ENCODE peak calls at places on chromosome 18, in seven cellular contexts. One of them, this sample, is unnamed.

GRCh38 chr18:44840053-44840826 is 159.6 kb downstream of the SETBP1 start:
- DNase-seq in uterus: no peak
- DNase-seq in tibial nerve: no peak
- DNase-seq in A549: no peak
- DNase-seq in ascending aorta: no peak
- DNase-seq in thoracic aorta: no peak
- DNase-seq in psoas muscle: no peak
- DNase-seq in this sample: no peak

GRCh38 chr18:74745658-74746403 is 148.2 kb downstream of the ZNF407 start:
- DNase-seq in uterus: no peak
- DNase-seq in tibial nerve: no peak
- DNase-seq in A549: peak; percentile 56
- DNase-seq in ascending aorta: no peak
- DNase-seq in thoracic aorta: no peak
- DNase-seq in psoas muscle: no peak
- DNase-seq in this sample: no peak

GRCh38 chr18:78156466-78156865 is 823.2 kb upstream of the SALL3 start:
- DNase-seq in uterus: no peak
- DNase-seq in tibial nerve: no peak
- DNase-seq in A549: no peak
- DNase-seq in ascending aorta: no peak
- DNase-seq in thoracic aorta: no peak
- DNase-seq in psoas muscle: no peak
- DNase-seq in this sample: no peak

GRCh38 chr18:12628706-12629702 is 28.9 kb downstream of the SPIRE1 start:
- DNase-seq in uterus: no peak
- DNase-seq in tibial nerve: no peak
- DNase-seq in A549: no peak
- DNase-seq in ascending aorta: no peak
- DNase-seq in thoracic aorta: no peak
- DNase-seq in psoas muscle: no peak
- DNase-seq in this sample: no peak

GRCh38 chr18:3177902-3178687 is 41.7 kb downstream of the MYOM1 start:
- DNase-seq in uterus: no peak
- DNase-seq in tibial nerve: peak; percentile 73
- DNase-seq in A549: no peak
- DNase-seq in ascending aorta: peak; percentile 85
- DNase-seq in thoracic aorta: peak; percentile 28
- DNase-seq in psoas muscle: peak; percentile 43
- DNase-seq in this sample: no peak

GRCh38 chr18:32920796-32921787 is 148.3 kb upstream of the KLHL14 start:
- DNase-seq in uterus: no peak
- DNase-seq in tibial nerve: no peak
- DNase-seq in A549: peak; percentile 42
- DNase-seq in ascending aorta: no peak
- DNase-seq in thoracic aorta: no peak
- DNase-seq in psoas muscle: no peak
- DNase-seq in this sample: no peak

GRCh38 chr18:1760901-1761300 is 810.4 kb downstream of the METTL4 start:
- DNase-seq in uterus: no peak
- DNase-seq in tibial nerve: no peak
- DNase-seq in A549: no peak
- DNase-seq in ascending aorta: no peak
- DNase-seq in thoracic aorta: no peak
- DNase-seq in psoas muscle: no peak
- DNase-seq in this sample: no peak

GRCh38 chr18:31555971-31556747 is 35.5 kb upstream of the TTR start:
- DNase-seq in uterus: no peak
- DNase-seq in tibial nerve: peak; percentile 71
- DNase-seq in A549: peak; percentile 58
- DNase-seq in ascending aorta: no peak
- DNase-seq in thoracic aorta: no peak
- DNase-seq in psoas muscle: no peak
- DNase-seq in this sample: peak; percentile 41

GRCh38 chr18:74616494-74616893 is 18.8 kb downstream of the ZNF407 start:
- DNase-seq in uterus: no peak
- DNase-seq in tibial nerve: no peak
- DNase-seq in A549: no peak
- DNase-seq in ascending aorta: no peak
- DNase-seq in thoracic aorta: no peak
- DNase-seq in psoas muscle: no peak
- DNase-seq in this sample: no peak

DNA sequence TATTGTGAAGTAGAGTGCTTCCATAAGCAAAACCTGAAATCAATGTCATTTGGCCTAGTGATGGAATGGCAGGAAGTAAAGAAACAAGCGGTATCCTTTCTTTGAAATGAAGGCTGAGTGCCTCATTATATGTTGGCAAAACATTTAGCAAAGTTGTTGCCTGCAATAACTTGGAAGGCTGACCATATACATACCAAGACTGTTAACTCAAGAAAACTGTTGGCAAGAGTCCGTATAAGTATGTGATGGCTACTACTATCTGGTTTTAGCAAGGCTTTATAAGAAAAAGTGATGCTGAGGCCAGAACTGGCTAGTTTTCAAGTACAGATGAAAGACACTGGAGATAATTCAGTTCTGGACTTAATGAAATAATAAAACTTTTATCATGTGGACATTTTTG is 356.2 kb downstream of the ZNF521 start:
- DNase-seq in uterus: no peak
- DNase-seq in tibial nerve: no peak
- DNase-seq in A549: no peak
- DNase-seq in ascending aorta: no peak
- DNase-seq in thoracic aorta: no peak
- DNase-seq in psoas muscle: no peak
- DNase-seq in this sample: no peak
- H3K4me3 ChIP-seq in uterus: no peak overlapping the region
- H3K4me3 ChIP-seq in tibial nerve: no peak overlapping the region
- H3K4me3 ChIP-seq in A549: no peak overlapping the region
- H3K4me3 ChIP-seq in ascending aorta: no peak overlapping the region
- H3K4me3 ChIP-seq in thoracic aorta: no peak overlapping the region
- H3K4me3 ChIP-seq in psoas muscle: no peak overlapping the region
- H3K4me3 ChIP-seq in this sample: no peak overlapping the region

DNA sequence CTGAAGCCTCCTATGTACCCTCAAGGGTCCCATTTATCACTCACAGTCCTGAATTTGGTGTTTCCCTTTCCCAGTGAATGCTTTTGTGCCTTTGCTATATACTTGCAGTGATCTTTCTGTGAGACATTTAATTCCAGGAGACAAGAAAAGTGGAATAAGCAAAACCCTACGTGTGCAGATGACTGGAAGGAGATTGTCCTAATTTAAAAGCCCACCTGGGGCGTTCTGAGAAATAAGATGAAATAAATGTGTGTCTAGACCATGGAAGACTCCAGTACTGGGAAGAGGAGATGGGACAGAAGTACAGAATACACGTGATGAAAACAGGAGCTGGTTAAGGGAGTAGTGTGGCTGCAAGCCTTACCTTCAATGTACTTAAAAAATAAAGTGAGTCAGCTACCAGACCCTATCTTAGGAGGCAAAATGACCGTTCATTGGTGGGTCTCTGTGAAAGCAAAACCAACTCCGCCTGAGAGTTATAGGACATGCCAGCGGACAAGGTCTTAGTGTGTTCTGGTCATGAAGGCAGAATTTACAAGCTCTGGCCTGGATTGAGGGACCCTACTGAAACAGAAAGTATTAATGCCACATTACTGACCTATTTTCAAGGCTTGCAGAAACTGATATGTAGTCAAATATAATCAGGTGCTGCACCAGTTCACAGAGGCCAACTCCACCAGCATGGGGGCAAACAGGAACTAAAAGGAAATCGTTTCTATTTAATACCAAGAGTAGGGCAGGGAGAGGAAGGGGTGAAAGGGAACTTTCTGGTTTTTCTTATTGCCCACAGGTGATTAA is 19.5 kb downstream of the TYMS start:
- DNase-seq in uterus: no peak
- DNase-seq in tibial nerve: no peak
- DNase-seq in A549: no peak
- DNase-seq in ascending aorta: no peak
- DNase-seq in thoracic aorta: no peak
- DNase-seq in psoas muscle: no peak
- DNase-seq in this sample: no peak
- H3K27ac ChIP-seq in uterus: no peak overlapping the region
- H3K27ac ChIP-seq in tibial nerve: no peak overlapping the region
- H3K27ac ChIP-seq in A549: no peak overlapping the region
- H3K27ac ChIP-seq in ascending aorta: no peak overlapping the region
- H3K27ac ChIP-seq in thoracic aorta: no peak overlapping the region
- H3K27ac ChIP-seq in psoas muscle: no peak overlapping the region
- H3K27ac ChIP-seq in this sample: no peak overlapping the region

DNA sequence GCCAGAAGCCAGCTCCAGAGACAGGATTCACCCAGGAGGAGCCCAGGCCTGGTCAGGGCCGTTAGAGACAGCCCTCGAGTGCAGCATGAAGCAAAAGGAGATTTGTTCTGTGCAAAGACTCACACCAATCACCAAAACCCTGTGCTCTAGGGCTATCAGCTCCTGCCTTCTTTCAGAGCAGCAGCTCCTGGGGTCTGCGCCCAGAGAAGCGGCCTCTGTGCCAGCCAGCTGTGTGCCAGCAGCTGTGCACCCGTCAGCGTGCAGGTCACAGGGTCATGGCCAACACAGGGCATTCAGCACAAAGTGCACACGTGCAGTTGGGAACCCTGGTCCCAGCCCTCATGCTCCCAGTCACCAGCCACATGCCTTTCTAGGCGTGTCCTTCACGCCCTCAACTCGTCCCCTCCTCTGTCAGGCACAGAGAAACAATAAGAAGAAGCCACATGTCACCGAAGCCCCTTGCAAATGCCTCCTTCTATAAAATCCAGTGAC is 49.3 kb downstream of the ZNF516 start:
- DNase-seq in uterus: no peak
- DNase-seq in tibial nerve: no peak
- DNase-seq in A549: no peak
- DNase-seq in ascending aorta: no peak
- DNase-seq in thoracic aorta: no peak
- DNase-seq in psoas muscle: no peak
- DNase-seq in this sample: no peak
- H3K4me3 ChIP-seq in uterus: no peak overlapping the region
- H3K4me3 ChIP-seq in tibial nerve: no peak overlapping the region
- H3K4me3 ChIP-seq in A549: no peak overlapping the region
- H3K4me3 ChIP-seq in ascending aorta: no peak overlapping the region
- H3K4me3 ChIP-seq in thoracic aorta: no peak overlapping the region
- H3K4me3 ChIP-seq in psoas muscle: no peak overlapping the region
- H3K4me3 ChIP-seq in this sample: no peak overlapping the region

DNA sequence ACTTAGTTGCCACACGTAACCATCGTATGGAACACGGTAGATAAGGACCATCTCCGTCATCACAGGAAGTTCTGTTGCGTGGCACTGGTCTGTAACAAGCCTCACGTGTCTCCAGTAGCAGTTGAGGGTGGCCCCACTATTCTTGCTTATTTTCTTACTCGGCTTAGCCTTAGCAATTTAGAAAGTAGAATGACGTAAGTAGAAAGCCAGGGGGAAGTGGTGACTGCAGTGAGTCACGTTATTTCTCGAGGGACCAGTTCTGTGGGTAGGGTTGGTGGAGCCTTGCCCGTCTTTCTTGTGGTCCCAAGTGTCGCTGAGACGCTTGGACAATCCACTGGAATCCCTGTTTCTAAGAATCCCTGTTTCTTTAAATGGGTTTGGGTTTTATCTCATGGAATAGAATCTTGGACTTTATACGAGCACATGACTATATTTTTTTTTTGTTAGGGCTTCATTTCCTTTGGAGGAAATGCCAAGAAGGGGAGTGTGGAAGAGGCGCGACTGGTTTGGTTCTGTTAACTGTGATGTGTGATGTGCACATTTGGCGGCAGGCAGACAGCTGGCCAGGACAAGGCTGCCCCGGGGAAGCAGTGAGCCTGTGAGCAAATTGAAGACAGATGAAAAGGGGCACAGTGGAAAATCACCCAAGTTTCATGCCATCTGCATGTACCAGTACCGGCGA is 96.2 kb downstream of the CABLES1 start:
- DNase-seq in uterus: peak; percentile 64
- DNase-seq in tibial nerve: peak; percentile 76
- DNase-seq in A549: no peak
- DNase-seq in ascending aorta: peak; percentile 96
- DNase-seq in thoracic aorta: peak; percentile 72
- DNase-seq in psoas muscle: peak; percentile 65
- DNase-seq in this sample: peak; percentile 76
- H3K27ac ChIP-seq in uterus: peak overlapping the region; percentile 84
- H3K27ac ChIP-seq in tibial nerve: peak overlapping the region; percentile 91
- H3K27ac ChIP-seq in A549: no peak overlapping the region
- H3K27ac ChIP-seq in ascending aorta: peak overlapping the region; percentile 97
- H3K27ac ChIP-seq in thoracic aorta: peak overlapping the region; percentile 91
- H3K27ac ChIP-seq in psoas muscle: peak overlapping the region; percentile 39
- H3K27ac ChIP-seq in this sample: peak overlapping the region; percentile 34

DNA sequence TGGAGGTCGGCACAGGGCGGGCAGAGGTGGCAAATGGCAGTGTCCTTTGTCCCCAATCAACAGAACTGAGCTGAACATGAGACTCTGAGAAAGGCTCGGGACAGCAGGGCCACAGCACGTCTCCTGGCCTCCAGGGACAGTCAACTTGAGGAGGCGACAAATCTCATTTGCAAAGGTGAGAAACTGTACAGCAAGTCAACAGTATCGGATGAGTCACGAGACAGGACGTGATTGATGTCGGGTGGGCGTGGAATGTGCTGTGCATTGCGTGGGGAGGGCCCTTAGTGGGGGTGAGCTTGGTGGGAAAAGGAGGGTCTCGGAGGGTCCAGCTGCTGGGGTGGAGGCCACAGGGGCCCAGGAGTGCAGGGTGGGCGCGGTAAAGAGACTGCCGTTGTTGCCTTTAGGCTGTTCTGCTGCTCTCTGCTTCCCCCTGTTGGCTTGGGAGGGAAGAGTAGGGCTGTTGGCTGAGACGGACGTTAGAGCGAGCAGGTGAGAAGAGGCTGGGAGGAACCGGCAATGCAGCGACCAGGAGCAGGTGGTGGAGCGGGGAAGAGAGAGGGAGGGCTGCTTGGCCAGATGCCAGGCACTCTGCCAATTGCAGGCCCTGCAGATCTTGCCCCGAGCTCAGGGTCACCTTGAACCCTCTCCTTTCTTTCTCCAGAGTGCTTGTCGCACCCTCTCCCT is 164.3 kb downstream of the BCL2 start:
- DNase-seq in uterus: no peak
- DNase-seq in tibial nerve: peak; percentile 64
- DNase-seq in A549: peak; percentile 46
- DNase-seq in ascending aorta: peak; percentile 79
- DNase-seq in thoracic aorta: no peak
- DNase-seq in psoas muscle: peak; percentile 60
- DNase-seq in this sample: peak; percentile 83
- H3K4me3 ChIP-seq in uterus: no peak overlapping the region
- H3K4me3 ChIP-seq in tibial nerve: peak overlapping the region; percentile 14
- H3K4me3 ChIP-seq in A549: peak overlapping the region; percentile 38
- H3K4me3 ChIP-seq in ascending aorta: peak overlapping the region; percentile 8
- H3K4me3 ChIP-seq in thoracic aorta: peak overlapping the region; percentile 42
- H3K4me3 ChIP-seq in psoas muscle: peak overlapping the region; percentile 54
- H3K4me3 ChIP-seq in this sample: peak overlapping the region; percentile 66

This sample was measured in CD4-positive, alpha-beta memory T cell.